ENCODE peak calls at places on chromosomes 7 and 10, in five cellular contexts. One of them, this sample, is unnamed.

GRCh38 chr7:8327199-8327598 is 65.2 kb upstream of the ICA1 start:
- DNase-seq in mucosa of gallbladder: no peak
- DNase-seq in PC-9: no peak
- DNase-seq in Calu3: no peak
- DNase-seq in ACHN: no peak
- DNase-seq in this sample: no peak

GRCh38 chr10:130045091-130045652 is 65.5 kb downstream of the C10orf143 start:
- DNase-seq in PC-9: no peak
- DNase-seq in Calu3: no peak
- DNase-seq in mucosa of gallbladder: no peak
- DNase-seq in ACHN: no peak
- DNase-seq in this sample: peak

GRCh38 chr10:109778993-109779392 is 144.3 kb downstream of the XPNPEP1 start:
- DNase-seq in Calu3: no peak
- DNase-seq in mucosa of gallbladder: no peak
- DNase-seq in PC-9: no peak
- DNase-seq in ACHN: no peak
- DNase-seq in this sample: no peak

GRCh38 chr7:106026101-106026500 is 63.0 kb downstream of the CDHR3 start:
- DNase-seq in mucosa of gallbladder: no peak
- DNase-seq in ACHN: no peak
- DNase-seq in Calu3: no peak
- DNase-seq in PC-9: no peak
- DNase-seq in this sample: no peak

GRCh38 chr7:106841896-106842390 is 23.1 kb upstream of the PIK3CG start:
- DNase-seq in Calu3: no peak
- DNase-seq in ACHN: peak
- DNase-seq in mucosa of gallbladder: no peak
- DNase-seq in PC-9: no peak
- DNase-seq in this sample: no peak

GRCh38 chr10:125396651-125397050 is 236.3 kb upstream of the CTBP2 start:
- DNase-seq in Calu3: no peak
- DNase-seq in mucosa of gallbladder: no peak
- DNase-seq in PC-9: no peak
- DNase-seq in ACHN: no peak
- DNase-seq in this sample: no peak

GRCh38 chr7:44145969-44146897 is 5.1 kb upstream of the MYL7 start:
- DNase-seq in Calu3: peak
- DNase-seq in PC-9: no peak
- DNase-seq in mucosa of gallbladder: peak
- DNase-seq in ACHN: peak
- DNase-seq in this sample: peak

GRCh38 chr7:128879939-128880746 is 17.5 kb downstream of the ATP6V1F start:
- DNase-seq in ACHN: peak
- DNase-seq in mucosa of gallbladder: peak
- DNase-seq in Calu3: no peak
- DNase-seq in PC-9: peak
- DNase-seq in this sample: peak

GRCh38 chr10:71805776-71806705 is 32.7 kb upstream of the VSIR start:
- DNase-seq in Calu3: no peak
- DNase-seq in mucosa of gallbladder: peak
- DNase-seq in PC-9: no peak
- DNase-seq in ACHN: no peak
- DNase-seq in this sample: peak

GRCh38 chr7:95327356-95327755 is 3.0 kb upstream of the PON1 start:
- DNase-seq in ACHN: no peak
- DNase-seq in mucosa of gallbladder: no peak
- DNase-seq in Calu3: no peak
- DNase-seq in PC-9: no peak
- DNase-seq in this sample: no peak

GRCh38 chr7:26078437-26079362 is 73.3 kb upstream of the NFE2L3 start:
- DNase-seq in PC-9: peak
- DNase-seq in mucosa of gallbladder: peak
- DNase-seq in ACHN: peak
- DNase-seq in Calu3: peak
- DNase-seq in this sample: peak

GRCh38 chr7:158724658-158725505 is 20.3 kb upstream of the NCAPG2 start:
- DNase-seq in PC-9: no peak
- DNase-seq in Calu3: no peak
- DNase-seq in mucosa of gallbladder: no peak
- DNase-seq in ACHN: no peak
- DNase-seq in this sample: no peak

GRCh38 chr7:83655951-83656556 is 7.1 kb upstream of the SEMA3E start:
- DNase-seq in Calu3: peak
- DNase-seq in mucosa of gallbladder: peak
- DNase-seq in ACHN: peak
- DNase-seq in PC-9: peak
- DNase-seq in this sample: peak

GRCh38 chr7:26399309-26399610 is 107.6 kb downstream of the SNX10 start:
- DNase-seq in Calu3: peak
- DNase-seq in ACHN: peak
- DNase-seq in PC-9: no peak
- DNase-seq in mucosa of gallbladder: no peak
- DNase-seq in this sample: peak

GRCh38 chr10:26714816-26715487 is 17.5 kb downstream of the PDSS1 start:
- DNase-seq in PC-9: no peak
- DNase-seq in mucosa of gallbladder: no peak
- DNase-seq in Calu3: no peak
- DNase-seq in ACHN: no peak
- DNase-seq in this sample: peak

GRCh38 chr7:105268511-105269392 is 120.0 kb downstream of the SRPK2 start:
- DNase-seq in PC-9: no peak
- DNase-seq in Calu3: no peak
- DNase-seq in ACHN: peak
- DNase-seq in mucosa of gallbladder: peak
- DNase-seq in this sample: peak

GRCh38 chr7:134431805-134432204 is 27.1 kb downstream of the AKR1B1 start:
- DNase-seq in mucosa of gallbladder: peak
- DNase-seq in ACHN: no peak
- DNase-seq in PC-9: no peak
- DNase-seq in Calu3: no peak
- DNase-seq in this sample: peak

GRCh38 chr10:113859261-113859660 is 4.8 kb downstream of the NHLRC2 start:
- DNase-seq in PC-9: no peak
- DNase-seq in mucosa of gallbladder: no peak
- DNase-seq in ACHN: no peak
- DNase-seq in Calu3: no peak
- DNase-seq in this sample: no peak

GRCh38 chr10:8158439-8159071 is 104.1 kb downstream of the GATA3 start:
- DNase-seq in PC-9: no peak
- DNase-seq in mucosa of gallbladder: no peak
- DNase-seq in Calu3: no peak
- DNase-seq in ACHN: no peak
- DNase-seq in this sample: no peak

GRCh38 chr10:124913167-124913566 is 28.8 kb upstream of the ZRANB1 start:
- DNase-seq in PC-9: no peak
- DNase-seq in ACHN: no peak
- DNase-seq in Calu3: no peak
- DNase-seq in mucosa of gallbladder: no peak
- DNase-seq in this sample: no peak

GRCh38 chr10:127485153-127485857 is 63.8 kb upstream of the NPS start:
- DNase-seq in PC-9: no peak
- DNase-seq in ACHN: peak
- DNase-seq in mucosa of gallbladder: no peak
- DNase-seq in Calu3: no peak
- DNase-seq in this sample: peak

GRCh38 chr7:101547022-101547915 is 81.8 kb downstream of the MYL10 start:
- DNase-seq in PC-9: no peak
- DNase-seq in ACHN: no peak
- DNase-seq in Calu3: no peak
- DNase-seq in mucosa of gallbladder: no peak
- DNase-seq in this sample: no peak

GRCh38 chr10:77177589-77177988 is 460.0 kb downstream of the KCNMA1 start:
- DNase-seq in mucosa of gallbladder: no peak
- DNase-seq in Calu3: no peak
- DNase-seq in PC-9: no peak
- DNase-seq in ACHN: no peak
- DNase-seq in this sample: no peak

GRCh38 chr7:127251458-127252379 is 1.0 kb downstream of the GRM8 start:
- DNase-seq in PC-9: no peak
- DNase-seq in Calu3: no peak
- DNase-seq in mucosa of gallbladder: no peak
- DNase-seq in ACHN: peak
- DNase-seq in this sample: peak

GRCh38 chr7:152579070-152579469 is 96.9 kb downstream of the XRCC2 start:
- DNase-seq in Calu3: no peak
- DNase-seq in ACHN: no peak
- DNase-seq in PC-9: no peak
- DNase-seq in mucosa of gallbladder: no peak
- DNase-seq in this sample: no peak

GRCh38 chr7:130734525-130735272 is 692 bp upstream of the KLF14 start:
- DNase-seq in PC-9: no peak
- DNase-seq in mucosa of gallbladder: no peak
- DNase-seq in Calu3: no peak
- DNase-seq in ACHN: peak
- DNase-seq in this sample: no peak

This sample was measured in DMS53.